ENCODE peak calls at places on chromosomes 16 and 17, in eight cellular contexts. F is foreskin fibroblast, Q is iris pigment epithelial cell, A is NCI-H446, L is NCI-H2081, D is omental fat pad, I is amygdala, J is Daoy. R is an unnamed sample.
A peak's percentile ranks its signal among the peaks of the same experiment; 100 is the strongest.

GRCh38 chr17:75032896-75033294 is 13.9 kb downstream of the ATP5PD start:
- DNase-seq in A (peak; percentile 70), D (no peak), F (peak; percentile 7), Q (no peak), I (no peak), J (peak; percentile 37), L (no peak), R (no peak)

GRCh38 chr17:38602862-38603785 is 2.6 kb downstream of the SRCIN1 start:
- DNase-seq in J (no peak), F (no peak), A (no peak), L (no peak), Q (no peak), D (no peak), I (no peak), R (peak; percentile 30)

GRCh38 chr16:84821179-84821578 is 1.4 kb downstream of the CRISPLD2 start:
- DNase-seq in A (no peak), Q (no peak), D (no peak), F (no peak), J (no peak), L (no peak), I (no peak), R (no peak)

GRCh38 chr16:88303405-88303804 is 79.4 kb upstream of the ZNF469 start:
- DNase-seq in I (no peak), L (no peak), F (no peak), D (no peak), A (no peak), Q (no peak), J (no peak), R (no peak)

GRCh38 chr17:4693416-4693815 is 10.5 kb downstream of the PELP1 start:
- DNase-seq in F (no peak), D (no peak), L (no peak), J (no peak), Q (no peak), I (no peak), A (no peak), R (no peak)

GRCh38 chr17:61409301-61410099 is 9.9 kb downstream of the TBX2 start:
- DNase-seq in D (no peak), F (peak; percentile 75), L (peak; percentile 48), J (peak; percentile 69), I (no peak), A (no peak), Q (peak; percentile 68), R (peak; percentile 7)

GRCh38 chr16:78984324-78984723 is 616.2 kb downstream of the MAF start:
- DNase-seq in L (no peak), A (no peak), F (no peak), J (peak; percentile 59), Q (no peak), D (no peak), I (no peak), R (peak; percentile 27)

GRCh38 chr17:70857351-70857750 is 688.0 kb downstream of the KCNJ2 start:
- DNase-seq in J (no peak), Q (no peak), D (no peak), A (no peak), L (no peak), I (no peak), F (no peak), R (no peak)

GRCh38 chr17:15883617-15884111 is 61.3 kb upstream of the ADORA2B start:
- DNase-seq in J (peak; percentile 77), L (no peak), I (no peak), F (peak; percentile 60), Q (peak; percentile 93), D (no peak), A (no peak), R (no peak)

GRCh38 chr17:34222732-34223486 is 32.2 kb upstream of the CCL2 start:
- DNase-seq in Q (no peak), D (no peak), A (no peak), I (no peak), F (no peak), L (no peak), J (no peak), R (no peak)

GRCh38 chr16:10688291-10688690 is 6.4 kb downstream of the TEKT5 start:
- DNase-seq in A (no peak), L (no peak), J (no peak), I (no peak), D (no peak), F (no peak), Q (no peak), R (peak; percentile 86)

GRCh38 chr16:61900482-61900881 is 135.8 kb downstream of the CDH8 start:
- DNase-seq in F (peak; percentile 32), A (no peak), J (no peak), I (no peak), L (no peak), Q (peak; percentile 31), D (no peak), R (no peak)